ENCODE peak calls at places on chromosomes 4 and X, in five cellular contexts. Z, L, T, D and A are unnamed samples. For H3K27me3, the result is how much of the 10 kb centered on the place peaks cover.

GRCh38 chr4:15778742-15779231 is 659 bp downstream of the CD38 start:
- DNase-seq in Z (peak), L (peak), T (peak), D (peak), A (peak)

GRCh38 chr4:184389978-184390518 is 84.3 kb downstream of the IRF2 start:
- DNase-seq in Z (no peak), L (no peak), T (no peak), D (no peak), A (no peak)

GRCh38 chr4:145938618-145939177 is at the start of gene ZNF827:
- DNase-seq in Z (peak), L (peak), T (peak), D (peak), A (peak)

GRCh38 chr4:109294006-109294405 is 8.5 kb downstream of the COL25A1 start:
- DNase-seq in Z (no peak), L (no peak), T (no peak), D (peak), A (no peak)

GRCh38 chrX:31658360-31658759 is 586.5 kb upstream of the FTHL17 start:
- DNase-seq in Z (peak), L (no peak), T (no peak), D (no peak), A (no peak)

GRCh38 chrX:137695405-137695804 is 129.5 kb downstream of the ZIC3 start:
- DNase-seq in Z (no peak), L (no peak), T (no peak), D (no peak), A (no peak)

GRCh38 chr4:169975131-169975836 is 50.9 kb downstream of the MFAP3L start:
- DNase-seq in Z (peak), L (no peak), T (no peak), D (no peak), A (no peak)

GRCh38 chr4:102606261-102606660 is 105.1 kb downstream of the NFKB1 start:
- DNase-seq in Z (no peak), L (no peak), T (no peak), D (no peak), A (no peak)

GRCh38 chr4:75769044-75769443 is 44.7 kb downstream of the USO1 start:
- DNase-seq in Z (peak), L (no peak), T (no peak), D (no peak), A (no peak)

GRCh38 chr4:121989715-121990114 is 37.9 kb upstream of the TRPC3 start:
- DNase-seq in Z (peak), L (no peak), T (no peak), D (no peak), A (no peak)

DNA sequence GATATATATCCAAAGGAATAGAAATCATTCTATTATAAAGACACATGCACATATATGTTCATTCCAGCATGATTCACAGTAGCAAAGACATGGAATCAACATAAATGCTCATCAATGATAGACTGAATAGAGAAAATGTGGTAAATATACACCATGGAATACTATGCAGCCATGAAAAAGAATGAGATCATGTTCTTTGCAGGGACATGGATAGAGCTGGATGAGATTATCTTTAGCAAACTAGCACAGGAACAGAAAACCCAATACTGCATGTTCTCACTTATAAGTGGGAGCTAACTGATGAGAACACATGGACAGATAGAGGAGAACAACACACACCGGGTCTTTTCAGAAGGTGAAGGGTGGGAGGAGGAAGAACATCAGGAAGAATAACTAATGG is 1318.6 kb downstream of the PCDH19 start:
- DNase-seq in Z (no peak), L (no peak), T (no peak), D (no peak), A (no peak)
- H3K27me3 ChIP-seq in Z (under half), L (under half), T (under half), D (under half), A (under half)

GRCh38 chrX:132967049-132967448 is 8.6 kb upstream of the HS6ST2 start:
- DNase-seq in Z (no peak), L (no peak), T (no peak), D (no peak), A (no peak)

GRCh38 chrX:132968282-132968681 is 9.9 kb upstream of the HS6ST2 start:
- DNase-seq in Z (no peak), L (no peak), T (no peak), D (no peak), A (no peak)

GRCh38 chrX:132961511-132961910 is 3.1 kb upstream of the HS6ST2 start:
- DNase-seq in Z (no peak), L (no peak), T (no peak), D (no peak), A (no peak)

GRCh38 chrX:132965461-132965860 is 7.0 kb upstream of the HS6ST2 start:
- DNase-seq in Z (no peak), L (no peak), T (no peak), D (no peak), A (no peak)

DNA sequence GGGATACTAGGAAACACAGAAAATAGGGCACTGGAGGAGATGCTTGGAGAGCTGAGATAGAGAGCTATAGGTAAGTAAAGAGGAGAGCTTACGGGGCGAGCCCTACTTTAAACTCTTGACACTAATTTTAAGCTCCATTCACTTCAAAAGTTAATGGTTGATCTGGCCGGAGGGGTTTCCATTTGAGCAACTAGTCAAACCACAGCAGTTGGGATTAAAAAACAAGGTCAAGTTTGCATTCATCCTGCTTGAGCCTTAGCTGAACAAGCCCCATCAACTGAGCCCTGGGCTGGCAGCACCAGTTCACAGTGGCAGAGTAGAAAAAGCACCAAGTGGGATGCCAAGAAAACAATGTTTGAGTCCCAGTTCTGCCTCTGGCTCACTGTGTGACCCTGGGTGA is 5.4 kb upstream of the HS6ST2 start:
- DNase-seq in Z (no peak), L (no peak), T (no peak), D (no peak), A (no peak)
- TF ChIP-seq CTCF in Z (no peak), L (no peak), T (no peak), D (no peak), A (no peak)

DNA sequence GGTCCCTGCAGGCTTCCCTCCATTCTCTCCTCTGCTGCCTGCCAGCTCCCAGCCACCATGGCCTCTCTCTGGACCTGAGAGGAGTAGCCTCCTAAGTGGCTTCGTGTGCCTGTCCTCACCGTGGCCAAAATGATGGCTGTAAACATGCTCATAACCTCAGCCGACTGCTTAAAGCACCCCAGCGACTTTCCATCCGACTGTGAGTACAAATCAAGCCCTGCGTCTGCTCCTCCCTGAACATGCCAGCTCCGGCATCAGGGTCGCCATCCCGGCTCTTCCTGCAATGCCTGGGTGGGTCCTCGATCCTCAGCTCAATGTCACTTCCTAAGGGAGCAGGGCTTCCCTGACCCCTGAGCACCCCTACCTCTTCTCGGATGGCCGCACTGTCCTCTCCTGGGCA is 3.3 kb upstream of the SORCS2 start:
- DNase-seq in Z (no peak), L (peak), T (no peak), D (peak), A (no peak)
- H3K27me3 ChIP-seq in Z (under half), L (half or more), T (under half), D (under half), A (under half)

GRCh38 chr4:182914357-182914756 is 2.8 kb downstream of the DCTD start:
- DNase-seq in Z (no peak), L (no peak), T (no peak), D (no peak), A (no peak)

GRCh38 chr4:182916483-182917181 is 554 bp downstream of the DCTD start:
- DNase-seq in Z (peak), L (peak), T (peak), D (peak), A (peak)

GRCh38 chr4:182918044-182918607 is 940 bp upstream of the DCTD start:
- DNase-seq in Z (no peak), L (no peak), T (no peak), D (no peak), A (no peak)

GRCh38 chr4:182918791-182919302 is 1.7 kb upstream of the DCTD start:
- DNase-seq in Z (no peak), L (no peak), T (no peak), D (no peak), A (no peak)

DNA sequence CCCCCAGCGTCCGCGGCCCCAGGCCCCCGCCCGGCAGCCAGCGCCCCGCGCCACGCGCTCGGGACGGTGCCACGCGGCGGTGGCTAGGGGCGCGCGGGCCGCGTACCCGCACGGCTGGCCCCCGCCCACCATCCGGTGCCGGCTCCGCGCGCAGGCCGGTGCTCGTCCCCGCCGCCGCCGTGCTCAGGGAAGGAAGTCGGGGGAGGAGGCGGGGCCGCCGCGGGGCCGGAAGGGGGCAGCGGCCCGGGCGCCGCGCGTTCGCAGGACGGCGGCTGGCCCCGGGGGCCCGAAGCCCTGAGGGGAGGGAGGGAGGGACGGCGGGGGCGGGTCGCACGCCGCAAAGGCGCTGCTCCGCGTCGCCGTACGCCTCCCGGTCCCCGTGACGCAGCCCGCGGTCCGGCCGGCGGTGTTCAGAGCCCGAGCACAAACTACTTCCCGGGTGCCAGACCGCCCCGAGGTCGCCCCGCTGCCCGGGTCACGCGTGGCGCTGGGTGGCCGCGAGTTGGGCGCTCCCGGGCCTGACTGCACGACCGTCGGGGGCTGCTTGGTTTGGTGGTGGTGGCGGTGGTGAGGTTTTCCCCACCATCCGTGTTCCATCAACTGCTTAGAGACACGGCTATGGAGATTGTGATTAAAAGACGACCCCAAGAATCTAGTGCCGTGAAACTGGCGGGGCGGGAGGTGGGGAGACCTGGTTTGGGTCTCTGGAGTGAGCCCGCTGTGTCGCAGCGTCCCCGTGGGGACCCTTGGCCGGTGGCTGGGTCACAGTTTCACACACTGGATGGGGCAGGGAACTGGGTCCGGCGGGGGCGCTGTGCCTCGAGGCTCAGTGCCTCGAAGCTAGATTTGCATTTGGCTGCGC is at the start of gene DCTD:
- DNase-seq in Z (peak), L (peak), T (peak), D (peak), A (peak)
- TF ChIP-seq CTCF in Z (peak), L (no peak), T (peak), D (peak), A (peak)